ENCODE peak calls at places on chromosomes 4 and X, in ten cellular contexts. Y is stimulated activated CD8-positive, alpha-beta memory T cell treated with anti-CD3 and anti-CD28 coated beads, Interleukin-7, amount 100 ng/mL, for 24 hours; L is RWPE1; U is amygdala; V is kidney tubule cell; P is A549; K is naive thymus-derived CD8-positive, alpha-beta T cell; W is HT1080; T is activated T-helper 1 cell treated with Interleukin-2 at 50 U/mL for 16 hours; R is ecto neural progenitor cell. O is an unnamed sample.

GRCh38 chrX:21905976-21906375 is 34.5 kb upstream of the SMS start:
- DNase-seq in Y (no peak), L (no peak), U (no peak), V (no peak), P (no peak), K (no peak), W (no peak), T (no peak), R (no peak), O (no peak)

GRCh38 chr4:119628281-119629141 is at the start of gene PDE5A:
- DNase-seq in Y (peak; percentile 47), L (peak; percentile 78), U (peak; percentile 59), V (peak; percentile 87), P (peak; percentile 70), K (peak; percentile 59), W (peak; percentile 81), T (peak; percentile 65), R (peak; percentile 95), O (peak; percentile 74)

GRCh38 chr4:89482248-89482647 is 174.6 kb upstream of the GPRIN3 start:
- DNase-seq in Y (no peak), L (peak; percentile 41), U (no peak), V (peak; percentile 43), P (peak; percentile 71), K (no peak), W (peak; percentile 50), T (no peak), R (no peak), O (no peak)

GRCh38 chrX:44915361-44915868 is 42.4 kb downstream of the KDM6A start:
- DNase-seq in Y (no peak), L (no peak), U (no peak), V (no peak), P (no peak), K (no peak), W (no peak), T (no peak), R (no peak), O (no peak)

GRCh38 chrX:131572372-131573014 is 28.6 kb downstream of the OR13H1 start:
- DNase-seq in Y (no peak), L (no peak), U (no peak), V (no peak), P (peak; percentile 40), K (no peak), W (peak; percentile 25), T (no peak), R (no peak), O (no peak)

GRCh38 chr4:7854697-7855370 is 84.8 kb downstream of the AFAP1 start:
- DNase-seq in Y (no peak), L (no peak), U (no peak), V (peak; percentile 41), P (no peak), K (peak; percentile 51), W (no peak), T (peak; percentile 62), R (no peak), O (peak; percentile 80)

GRCh38 chrX:120310861-120311631 is at the start of gene TMEM255A:
- DNase-seq in Y (no peak), L (no peak), U (peak; percentile 2), V (peak; percentile 1), P (peak; percentile 15), K (no peak), W (no peak), T (no peak), R (peak; percentile 62), O (no peak)

GRCh38 chr4:184191267-184191666 is 26.4 kb downstream of the ENPP6 start:
- DNase-seq in Y (no peak), L (no peak), U (no peak), V (no peak), P (no peak), K (no peak), W (no peak), T (no peak), R (no peak), O (no peak)

GRCh38 chrX:24110049-24110448 is 39.5 kb upstream of the ZFX start:
- DNase-seq in Y (no peak), L (no peak), U (no peak), V (no peak), P (no peak), K (no peak), W (no peak), T (no peak), R (no peak), O (no peak)

GRCh38 chr4:166538491-166539005 is 665.5 kb downstream of the TLL1 start:
- DNase-seq in Y (no peak), L (no peak), U (no peak), V (no peak), P (no peak), K (no peak), W (peak; percentile 14), T (no peak), R (no peak), O (no peak)

GRCh38 chr4:1628892-1629703 is 55.0 kb downstream of the FAM53A start:
- DNase-seq in Y (peak; percentile 48), L (peak; percentile 58), U (peak; percentile 17), V (peak; percentile 33), P (peak; percentile 27), K (peak; percentile 37), W (peak; percentile 37), T (peak; percentile 41), R (peak; percentile 89), O (peak; percentile 55)

GRCh38 chr4:76533314-76533713 is 98.3 kb downstream of the SHROOM3 start:
- DNase-seq in Y (no peak), L (no peak), U (no peak), V (no peak), P (no peak), K (no peak), W (no peak), T (no peak), R (no peak), O (no peak)

GRCh38 chr4:168480991-168481588 is 798 bp upstream of the DDX60L start:
- DNase-seq in Y (no peak), L (peak; percentile 75), U (no peak), V (peak; percentile 86), P (peak; percentile 72), K (peak; percentile 49), W (peak; percentile 87), T (no peak), R (no peak), O (peak; percentile 9)

GRCh38 chr4:183444953-183445543 is 612 bp downstream of the CDKN2AIP start:
- DNase-seq in Y (no peak), L (peak; percentile 45), U (no peak), V (peak; percentile 36), P (no peak), K (no peak), W (peak; percentile 26), T (no peak), R (no peak), O (no peak)

GRCh38 chr4:25174674-25175073 is 14.4 kb upstream of the SEPSECS start:
- DNase-seq in Y (no peak), L (peak; percentile 36), U (no peak), V (peak; percentile 47), P (no peak), K (no peak), W (peak; percentile 31), T (no peak), R (no peak), O (no peak)

O was measured in T-cell.